ENCODE peak calls at places on chromosomes 7 and 10, in seven cellular contexts. R is body of pancreas, F is fibroblast of mammary gland, V is brain microvascular endothelial cell, H is stomach, G is AG10803, Y is NT2/D1. Q is an unnamed sample.

GRCh38 chr10:8075282-8076260 is 21.1 kb downstream of the GATA3 start:
- DNase-seq in R (no peak), Y (no peak), H (no peak), F (no peak), G (no peak), V (no peak), Q (no peak)

GRCh38 chr10:34955391-34955790 is 134.8 kb downstream of the CUL2 start:
- DNase-seq in F (no peak), R (no peak), H (no peak), V (no peak), Y (no peak), G (peak; percentile 63), Q (no peak)

GRCh38 chr7:50185951-50186697 is 93.1 kb upstream of the ZPBP start:
- DNase-seq in H (no peak), G (no peak), F (no peak), V (no peak), Y (no peak), R (no peak), Q (no peak)

GRCh38 chr10:69093933-69094332 is 6.0 kb downstream of the SRGN start:
- DNase-seq in V (no peak), G (peak; percentile 42), H (no peak), R (no peak), Y (no peak), F (peak; percentile 49), Q (no peak)

GRCh38 chr7:34096135-34096775 is 190.9 kb downstream of the BMPER start:
- DNase-seq in R (peak; percentile 15), F (peak; percentile 97), H (peak; percentile 31), V (peak; percentile 85), Y (no peak), G (peak; percentile 99), Q (peak; percentile 82)

GRCh38 chr7:1967512-1968396 is 265.0 kb downstream of the MAD1L1 start:
- DNase-seq in Y (no peak), R (no peak), G (no peak), F (no peak), V (no peak), H (no peak), Q (peak; percentile 56)

GRCh38 chr10:17026686-17027485 is 102.7 kb downstream of the CUBN start:
- DNase-seq in G (peak; percentile 58), V (peak; percentile 80), Y (no peak), H (no peak), F (peak; percentile 70), R (no peak), Q (no peak)

GRCh38 chr7:30470783-30471182 is 7.8 kb downstream of the NOD1 start:
- DNase-seq in Y (no peak), V (peak; percentile 85), R (no peak), G (peak; percentile 86), H (no peak), F (peak; percentile 92), Q (no peak)

GRCh38 chr7:14321947-14322346 is 332.5 kb upstream of the ETV1 start:
- DNase-seq in H (peak; percentile 34), Y (no peak), V (no peak), F (no peak), R (peak; percentile 57), G (no peak), Q (no peak)

DNA sequence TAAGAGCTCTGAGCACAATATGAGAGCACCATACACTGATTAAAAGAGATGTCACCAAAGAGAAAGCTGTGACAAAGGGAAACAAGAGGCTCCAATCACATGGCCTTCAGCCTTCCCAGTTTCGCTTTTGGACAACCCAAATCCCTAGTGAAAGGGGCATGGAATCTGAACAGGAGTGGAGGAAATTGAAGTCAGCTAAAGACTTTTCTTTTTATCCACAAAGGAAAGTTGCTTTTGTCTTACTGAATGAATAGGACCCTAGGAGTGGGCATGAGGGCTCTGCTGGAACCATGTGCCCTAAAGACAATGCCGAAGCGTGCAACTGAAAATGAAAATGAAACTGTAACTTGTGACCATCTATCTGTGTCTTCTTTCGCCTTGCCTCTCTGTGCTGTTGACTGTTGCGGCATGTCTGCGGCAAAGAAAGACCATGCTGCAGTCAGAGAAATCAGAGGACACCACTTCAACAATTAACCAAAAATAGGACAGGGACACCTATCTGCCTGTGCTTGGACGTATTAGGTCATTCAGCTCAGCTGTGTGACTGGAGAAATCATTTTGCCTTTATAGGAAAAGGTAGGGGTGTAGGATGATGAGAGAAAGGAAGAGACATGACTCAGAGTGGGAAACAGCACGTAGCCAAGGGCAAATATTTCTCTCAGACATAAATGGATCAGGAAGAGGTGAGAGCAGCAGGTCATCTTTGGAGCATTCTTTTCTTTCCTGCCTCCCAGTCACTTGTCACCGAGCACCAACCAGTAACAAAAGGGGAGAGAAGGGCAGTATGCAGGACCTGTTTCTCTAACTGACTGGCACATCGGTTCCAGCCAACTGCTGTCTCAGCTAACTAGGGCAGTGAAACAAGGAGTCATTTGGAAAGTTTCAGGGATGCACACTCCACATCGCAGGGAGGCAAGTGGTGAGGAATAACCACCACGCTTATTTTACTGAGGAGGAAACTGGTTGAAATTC is 12.3 kb downstream of the CAV2 start:
- DNase-seq in G (peak; percentile 23), R (no peak), H (no peak), F (peak; percentile 35), Y (no peak), V (no peak), Q (no peak)
- H3K4me3 ChIP-seq in G (peak overlapping the region; percentile 39), R (no peak overlapping the region), H (peak overlapping the region; percentile 29), F (no peak overlapping the region), Y (no peak overlapping the region), V (peak overlapping the region; percentile 24), Q (peak overlapping the region; percentile 59)

DNA sequence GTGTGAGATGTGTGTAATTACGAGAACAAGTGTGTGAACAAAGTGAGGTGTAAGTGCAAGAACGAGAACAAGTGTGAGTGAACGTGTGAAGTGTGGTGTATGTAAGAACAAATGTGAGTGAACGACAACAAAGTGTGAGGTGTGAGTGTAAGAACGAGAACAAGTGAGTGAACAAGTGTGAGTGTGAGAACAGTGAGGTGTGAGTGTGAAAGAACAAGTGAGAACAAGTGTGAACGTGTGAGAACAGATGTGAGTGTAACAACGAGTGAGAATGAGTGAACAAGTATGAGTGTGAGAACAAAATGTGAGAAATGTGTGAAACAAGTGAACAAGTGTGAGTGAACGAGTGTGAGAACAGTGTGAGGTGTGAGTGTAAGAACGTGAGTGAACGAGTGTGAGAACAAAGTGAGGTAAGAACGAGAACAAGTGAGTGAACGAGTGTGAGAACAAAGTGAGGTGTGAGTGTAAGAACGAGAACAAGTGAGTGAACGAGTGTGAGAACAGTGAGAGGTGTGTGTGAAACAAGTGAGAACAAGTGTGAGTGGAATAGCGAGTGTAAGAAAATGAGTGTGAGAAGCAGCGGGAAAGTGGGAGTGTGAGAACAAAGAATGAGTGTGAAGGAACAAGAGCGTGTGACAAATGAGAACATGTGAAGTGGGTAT is 47.2 kb downstream of the ESYT2 start:
- DNase-seq in H (no peak), F (no peak), G (no peak), V (no peak), Y (no peak), R (no peak), Q (no peak)
- H3K4me3 ChIP-seq in H (no peak overlapping the region), F (no peak overlapping the region), G (no peak overlapping the region), V (no peak overlapping the region), Y (no peak overlapping the region), R (no peak overlapping the region), Q (no peak overlapping the region)

DNA sequence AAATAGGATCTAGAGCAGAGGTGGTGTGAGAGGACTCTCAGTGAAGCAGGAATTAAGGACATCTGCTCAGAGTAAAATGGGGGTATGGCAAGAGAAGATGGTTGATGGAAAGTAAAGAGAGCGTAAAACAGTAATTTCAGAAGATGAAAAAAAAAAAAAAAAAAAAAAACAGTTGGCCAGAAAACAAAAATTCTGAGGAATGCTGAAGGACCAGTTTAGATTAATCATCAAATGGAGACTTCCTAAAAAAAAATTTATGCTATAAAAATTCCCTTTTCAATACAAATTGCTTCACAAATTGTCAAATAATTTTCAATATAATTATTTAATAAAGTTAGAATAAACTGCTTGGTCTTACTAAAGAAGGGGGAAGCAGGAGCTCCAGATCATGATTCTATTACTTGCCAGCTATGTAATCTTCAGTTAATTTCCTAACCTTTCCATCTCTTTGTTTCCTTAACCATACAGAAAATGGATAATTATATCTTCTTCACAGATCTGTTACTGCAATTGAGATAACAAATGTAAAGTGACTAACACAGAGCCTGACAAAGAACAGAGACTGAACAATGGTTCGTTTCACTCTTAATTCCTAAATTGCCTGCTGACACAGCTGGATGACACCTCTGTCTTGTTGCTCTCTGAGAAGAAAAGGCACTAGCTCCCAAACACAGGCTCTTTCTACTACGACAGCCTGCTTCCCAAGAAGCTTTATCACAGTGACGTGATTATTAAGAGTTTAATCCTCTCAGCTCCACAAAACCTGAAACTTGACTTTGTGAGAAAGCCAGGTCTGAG is 64.9 kb upstream of the GPR22 start:
- DNase-seq in R (no peak), Y (no peak), H (no peak), G (no peak), V (no peak), F (no peak), Q (no peak)
- H3K4me3 ChIP-seq in R (no peak overlapping the region), Y (no peak overlapping the region), H (no peak overlapping the region), G (no peak overlapping the region), V (no peak overlapping the region), F (no peak overlapping the region), Q (no peak overlapping the region)

DNA sequence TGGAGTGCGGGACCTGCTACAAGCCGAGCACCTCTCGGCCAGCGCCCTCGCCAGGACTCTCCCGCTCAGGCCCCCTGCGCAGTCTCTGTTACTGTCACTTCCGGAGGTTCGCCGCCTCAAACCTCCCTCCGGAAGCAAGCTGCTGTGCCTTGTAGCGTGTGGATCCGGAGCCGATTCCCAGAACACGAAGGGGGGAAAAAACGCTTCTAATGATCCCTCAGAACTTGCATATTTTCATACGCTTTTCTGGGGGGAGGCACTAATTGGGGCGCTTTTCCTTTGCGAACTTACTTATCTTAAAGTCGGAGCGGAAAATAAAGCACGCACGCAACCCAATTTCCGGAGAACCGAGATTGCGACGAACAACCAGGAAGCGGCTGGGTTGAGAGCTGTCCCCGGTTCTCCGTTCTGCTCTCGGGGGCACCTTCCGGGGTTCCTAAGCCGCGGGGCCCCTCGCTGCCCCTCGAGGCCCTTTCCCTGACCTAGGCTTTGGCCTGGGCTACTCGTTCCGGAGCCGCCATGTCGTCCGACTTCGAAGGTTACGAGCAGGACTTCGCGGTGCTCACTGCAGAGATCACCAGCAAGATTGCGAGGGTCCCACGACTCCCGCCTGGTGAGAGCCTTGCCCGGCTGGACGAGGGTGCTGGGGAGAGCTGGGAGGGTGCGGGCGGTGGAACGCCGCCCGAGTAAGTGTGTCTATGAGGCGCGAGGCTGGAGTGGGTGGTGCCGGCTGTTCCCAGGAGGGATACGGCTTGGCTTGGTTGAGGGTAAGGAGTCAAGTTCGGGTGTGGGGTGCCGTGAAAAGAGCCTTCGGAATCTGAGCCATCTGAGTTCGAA is at the start of the genes VTI1A and ZDHHC6:
- DNase-seq in F (peak; percentile 80), H (peak; percentile 85), G (peak; percentile 80), Y (peak; percentile 71), V (peak; percentile 80), R (peak; percentile 86), Q (peak; percentile 91)
- H3K4me3 ChIP-seq in F (peak within 1 kb of the TSS; percentile 98), H (peak within 1 kb of the TSS; percentile 82), G (peak within 1 kb of the TSS; percentile 94), Y (peak within 1 kb of the TSS; percentile 88), V (peak within 1 kb of the TSS; percentile 94), R (peak within 1 kb of the TSS; percentile 75), Q (peak within 1 kb of the TSS; percentile 99)